ENCODE peak calls at places on chromosomes 11 and 22, in eight cellular contexts. D is thoracic aorta; O is PC-9; N is cardiac muscle cell; P is Peyer's patch; V is upper lobe of right lung; U is psoas muscle; Q is CD8-positive, alpha-beta T cell. Y is an unnamed sample.

GRCh38 chr22:48842583-48842945 is 985.1 kb downstream of the BRD1 start:
- DNase-seq in D (no peak), O (no peak), N (no peak), P (peak; percentile 34), V (no peak), U (no peak), Q (no peak), Y (no peak)

GRCh38 chr11:87036756-87037449 is 831 bp upstream of the TMEM135 start:
- DNase-seq in D (no peak), O (no peak), N (no peak), P (no peak), V (no peak), U (no peak), Q (no peak), Y (no peak)

GRCh38 chr22:19886605-19887250 is 32.1 kb upstream of the GNB1L start:
- DNase-seq in D (no peak), O (no peak), N (peak; percentile 70), P (no peak), V (no peak), U (peak; percentile 25), Q (peak; percentile 53), Y (peak; percentile 54)

GRCh38 chr11:88344869-88345268 is 7.3 kb upstream of the CTSC start:
- DNase-seq in D (no peak), O (no peak), N (peak; percentile 28), P (no peak), V (no peak), U (no peak), Q (no peak), Y (no peak)

GRCh38 chr11:2531277-2531986 is 86.6 kb downstream of the KCNQ1 start:
- DNase-seq in D (no peak), O (peak; percentile 71), N (peak; percentile 67), P (peak; percentile 87), V (peak; percentile 88), U (peak; percentile 76), Q (peak; percentile 72), Y (peak; percentile 12)

GRCh38 chr22:28017558-28017820 is 98.4 kb upstream of the PITPNB start:
- DNase-seq in D (no peak), O (no peak), N (no peak), P (peak; percentile 15), V (peak; percentile 23), U (no peak), Q (no peak), Y (no peak)

GRCh38 chr22:27241430-27242110 is 560.0 kb downstream of the MN1 start:
- DNase-seq in D (no peak), O (no peak), N (peak; percentile 64), P (no peak), V (no peak), U (no peak), Q (no peak), Y (no peak)

GRCh38 chr11:104134760-104135159 is 29.2 kb downstream of the PDGFD start:
- DNase-seq in D (no peak), O (peak; percentile 13), N (peak; percentile 57), P (no peak), V (no peak), U (no peak), Q (no peak), Y (peak; percentile 45)

GRCh38 chr11:86395061-86395551 is 20.4 kb downstream of the CCDC81 start:
- DNase-seq in D (no peak), O (no peak), N (no peak), P (no peak), V (no peak), U (no peak), Q (no peak), Y (peak; percentile 9)

GRCh38 chr11:15688351-15688792 is 573.6 kb downstream of the INSC start:
- DNase-seq in D (no peak), O (no peak), N (peak; percentile 94), P (no peak), V (no peak), U (peak; percentile 29), Q (no peak), Y (no peak)

GRCh38 chr11:33692013-33692504 is 8.6 kb downstream of the C11orf91 start:
- DNase-seq in D (no peak), O (peak; percentile 77), N (peak; percentile 97), P (no peak), V (no peak), U (peak; percentile 68), Q (no peak), Y (peak; percentile 95)

GRCh38 chr22:44442186-44442465 is 55.9 kb downstream of the RTL6 start:
- DNase-seq in D (no peak), O (no peak), N (no peak), P (no peak), V (peak; percentile 40), U (no peak), Q (no peak), Y (no peak)

GRCh38 chr11:2826679-2827056 is 58.9 kb downstream of the CDKN1C start:
- DNase-seq in D (no peak), O (no peak), N (no peak), P (no peak), V (no peak), U (peak; percentile 19), Q (no peak), Y (no peak)

GRCh38 chr22:36853407-36854099 is 7.3 kb upstream of the NCF4 start:
- DNase-seq in D (no peak), O (peak; percentile 66), N (peak; percentile 72), P (no peak), V (peak; percentile 92), U (peak; percentile 71), Q (peak; percentile 87), Y (no peak)

GRCh38 chr11:121451982-121452608 is at the start of gene SORL1:
- DNase-seq in D (no peak), O (peak; percentile 61), N (peak; percentile 38), P (peak; percentile 91), V (peak; percentile 91), U (peak; percentile 62), Q (peak; percentile 81), Y (no peak)

GRCh38 chr22:22684605-22685561 is 40.5 kb downstream of the GGTLC2 start:
- DNase-seq in D (no peak), O (no peak), N (peak; percentile 72), P (peak; percentile 72), V (no peak), U (no peak), Q (no peak), Y (no peak)

GRCh38 chr11:6013042-6013441 is 6.3 kb upstream of the OR56A4 start:
- DNase-seq in D (no peak), O (no peak), N (no peak), P (no peak), V (no peak), U (no peak), Q (no peak), Y (no peak)
- H3K27me3 ChIP-seq in D (no peaks in the 10 kb centered on the region), O (no peaks in the 10 kb centered on the region), N (peaks cover 2% of the 10 kb centered on the region), P (no peaks in the 10 kb centered on the region), V (no peaks in the 10 kb centered on the region), U (no peaks in the 10 kb centered on the region), Q (no peaks in the 10 kb centered on the region), Y (no peaks in the 10 kb centered on the region)

GRCh38 chr11:45847908-45848316 is 637 bp downstream of the CRY2 start:
- DNase-seq in D (no peak), O (peak; percentile 45), N (peak; percentile 73), P (no peak), V (peak; percentile 74), U (peak; percentile 47), Q (peak; percentile 30), Y (peak; percentile 42)
- TF ChIP-seq CTCF in D (no peak), O (no peak), N (peak; percentile 18), P (no peak), V (peak; percentile 13), U (peak; percentile 19), Q (no peak), Y (peak; percentile 22)

GRCh38 chr11:134624166-134624920 is 212.3 kb upstream of the B3GAT1 start:
- DNase-seq in D (no peak), O (no peak), N (no peak), P (no peak), V (no peak), U (no peak), Q (no peak), Y (no peak)
- H3K27me3 ChIP-seq in D (no peaks in the 10 kb centered on the region), O (peaks cover 95% of the 10 kb centered on the region), N (no peaks in the 10 kb centered on the region), P (no peaks in the 10 kb centered on the region), V (no peaks in the 10 kb centered on the region), U (no peaks in the 10 kb centered on the region), Q (no peaks in the 10 kb centered on the region), Y (no peaks in the 10 kb centered on the region)

DNA sequence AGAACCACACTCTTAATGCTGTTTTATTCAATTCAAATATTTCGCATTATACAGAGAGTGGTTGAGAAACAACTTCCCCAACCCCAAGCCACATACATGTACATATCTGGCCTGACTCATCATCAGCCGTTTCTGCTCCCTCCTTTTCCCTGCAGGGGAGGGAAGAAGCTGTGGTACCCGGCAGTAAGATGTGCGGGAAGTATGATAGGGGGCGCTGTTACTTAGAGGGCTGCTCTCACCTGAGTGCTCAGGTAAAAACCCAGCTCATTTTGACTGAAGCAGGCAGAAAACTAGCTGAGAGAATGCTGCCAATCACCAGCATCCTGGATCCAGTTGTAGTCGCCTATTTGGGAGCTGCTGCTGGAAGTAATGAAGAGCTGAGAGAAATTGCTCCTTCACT is 85.6 kb downstream of the NELL1 start:
- DNase-seq in D (no peak), O (no peak), N (no peak), P (no peak), V (no peak), U (no peak), Q (no peak), Y (peak; percentile 23)
- TF ChIP-seq CTCF in D (no peak), O (no peak), N (no peak), P (no peak), V (no peak), U (no peak), Q (no peak), Y (no peak)

DNA sequence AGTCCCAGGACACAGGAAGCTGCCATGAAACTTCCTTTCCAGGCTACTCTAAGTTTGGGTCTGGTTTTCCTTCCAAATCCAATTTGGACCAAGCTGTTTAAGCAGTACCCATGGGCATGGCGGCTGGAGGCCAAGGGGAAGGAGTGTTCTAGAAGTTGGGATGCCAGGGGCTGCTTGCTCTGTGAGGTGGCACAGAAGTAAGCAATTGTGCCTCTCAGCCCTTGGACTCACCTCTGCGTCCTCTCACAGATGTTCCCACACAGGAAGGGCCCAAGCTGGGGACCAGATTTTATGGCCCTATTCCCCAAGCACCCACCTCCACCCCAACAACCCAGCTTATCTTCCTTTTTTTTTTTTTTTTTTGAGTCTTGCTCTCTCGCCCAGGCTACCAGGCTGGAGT is 3.5 kb upstream of the DGAT2 start:
- DNase-seq in D (no peak), O (no peak), N (no peak), P (no peak), V (no peak), U (no peak), Q (no peak), Y (no peak)
- H3K27me3 ChIP-seq in D (no peaks in the 10 kb centered on the region), O (no peaks in the 10 kb centered on the region), N (no peaks in the 10 kb centered on the region), P (no peaks in the 10 kb centered on the region), V (no peaks in the 10 kb centered on the region), U (no peaks in the 10 kb centered on the region), Q (peaks cover 4% of the 10 kb centered on the region), Y (peaks cover 26% of the 10 kb centered on the region)

DNA sequence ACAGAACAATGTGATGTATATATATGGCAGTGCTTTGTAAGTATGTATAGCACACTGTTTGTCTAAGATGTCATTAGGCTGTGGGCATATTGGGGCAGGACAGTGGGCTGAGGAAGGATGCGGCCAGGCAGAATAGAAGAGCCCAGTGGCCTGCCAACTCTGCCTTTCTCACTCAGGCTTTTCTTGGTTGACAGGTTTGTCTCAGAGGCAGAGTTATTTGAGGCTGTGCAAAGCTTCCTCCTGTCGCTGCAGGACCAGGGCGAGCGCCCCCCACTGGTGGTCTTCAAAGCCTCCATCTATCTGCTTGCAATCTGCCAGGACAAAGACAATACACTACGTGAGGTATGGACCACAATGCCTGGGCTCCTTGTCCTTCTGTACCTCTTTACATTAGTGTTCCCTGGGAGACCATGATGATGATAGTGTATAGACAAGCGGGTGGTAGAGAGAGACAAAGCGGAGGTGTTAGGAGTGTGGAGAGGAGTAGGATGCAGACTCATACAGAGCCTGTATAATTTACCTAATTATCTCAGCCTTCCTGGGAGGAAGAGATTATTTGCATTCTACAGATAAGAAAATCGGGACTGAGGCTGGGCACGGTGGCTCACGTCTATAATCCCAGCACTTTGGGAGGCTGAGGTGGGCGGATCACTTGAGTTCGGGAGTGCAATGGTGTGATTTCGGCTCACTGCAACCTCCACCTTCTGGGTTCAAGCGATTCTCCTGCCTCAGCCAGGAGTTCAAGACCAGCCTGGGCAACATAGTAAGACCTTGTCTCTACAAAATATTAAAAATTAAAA is 37.3 kb upstream of the CCDC134 start:
- DNase-seq in D (no peak), O (peak; percentile 14), N (peak; percentile 37), P (no peak), V (no peak), U (no peak), Q (peak; percentile 25), Y (peak; percentile 33)
- TF ChIP-seq CTCF in D (no peak), O (peak; percentile 68), N (peak; percentile 55), P (no peak), V (peak; percentile 30), U (peak; percentile 15), Q (peak; percentile 33), Y (peak; percentile 59)

Y was measured in foreskin keratinocyte.